ENCODE peak calls at places on chromosomes 6 and 20, in four cellular contexts. K, Q, G and H are unnamed samples.

GRCh38 chr6:91083226-91083625 is 496.4 kb upstream of the MAP3K7 start:
- DNase-seq in G (no peak), K (peak; percentile 22), Q (no peak), H (no peak)

GRCh38 chr6:1255646-1256365 is 56.1 kb upstream of the FOXQ1 start:
- DNase-seq in K (no peak), G (no peak), Q (no peak), H (no peak)

GRCh38 chr6:107601406-107601805 is 111.5 kb downstream of the SOBP start:
- DNase-seq in G (no peak), K (no peak), Q (no peak), H (no peak)

GRCh38 chr6:41680182-41680965 is 42.1 kb downstream of the MDFI start:
- DNase-seq in G (no peak), Q (no peak), K (peak; percentile 33), H (no peak)

GRCh38 chr6:13425971-13426931 is 61.1 kb downstream of the GFOD1 start:
- DNase-seq in G (peak; percentile 66), Q (no peak), K (no peak), H (no peak)

GRCh38 chr6:114997813-114998292 is 655.0 kb upstream of the HS3ST5 start:
- DNase-seq in K (no peak), Q (no peak), G (no peak), H (no peak)

GRCh38 chr6:71288228-71289038 is at the start of gene OGFRL1:
- DNase-seq in G (peak; percentile 88), K (peak; percentile 86), Q (peak; percentile 84), H (peak; percentile 90)

GRCh38 chr20:9359561-9360308 is 154.7 kb upstream of the LAMP5 start:
- DNase-seq in K (peak; percentile 60), G (no peak), Q (no peak), H (no peak)

GRCh38 chr6:30075987-30076311 is 380 bp upstream of the RNF39 start:
- DNase-seq in Q (no peak), G (no peak), K (no peak), H (peak; percentile 62)

GRCh38 chr20:63639093-63639860 is 12.4 kb upstream of the GMEB2 start:
- DNase-seq in Q (peak; percentile 61), K (no peak), G (peak; percentile 67), H (no peak)

GRCh38 chr6:30814137-30815084 is 69.9 kb upstream of the DDR1 start:
- DNase-seq in Q (no peak), K (no peak), G (no peak), H (no peak)

GRCh38 chr20:20214757-20215275 is 153.1 kb upstream of the INSM1 start:
- DNase-seq in G (no peak), K (no peak), Q (no peak), H (no peak)

GRCh38 chr6:21350917-21351316 is 242.6 kb upstream of the SOX4 start:
- DNase-seq in Q (no peak), G (no peak), K (no peak), H (no peak)

GRCh38 chr6:160005861-160006540 is 37.1 kb downstream of the IGF2R start:
- DNase-seq in G (peak; percentile 75), Q (peak; percentile 47), K (no peak), H (peak; percentile 72)

GRCh38 chr6:10033223-10033829 is 381.5 kb downstream of the TFAP2A start:
- DNase-seq in Q (no peak), G (no peak), K (peak; percentile 34), H (no peak)

GRCh38 chr6:90008908-90009501 is 114.7 kb downstream of the GJA10 start:
- DNase-seq in G (no peak), Q (no peak), K (no peak), H (no peak)

GRCh38 chr6:21987501-21987957 is 309.3 kb downstream of the PRL start:
- DNase-seq in Q (peak; percentile 53), G (peak; percentile 73), K (peak; percentile 29), H (peak; percentile 70)

GRCh38 chr20:31698803-31699718 is 23.6 kb downstream of the BCL2L1 start:
- DNase-seq in Q (no peak), K (no peak), G (peak; percentile 67), H (no peak)

GRCh38 chr6:147506704-147507114 is 1.8 kb upstream of the SAMD5 start:
- DNase-seq in Q (peak; percentile 66), K (peak; percentile 84), G (peak; percentile 84), H (peak; percentile 77)

GRCh38 chr6:116447496-116448011 is 13.6 kb upstream of the CALHM6 start:
- DNase-seq in K (no peak), G (no peak), Q (no peak), H (no peak)

GRCh38 chr20:51497542-51498467 is 44.7 kb downstream of the NFATC2 start:
- DNase-seq in G (peak; percentile 56), Q (no peak), K (no peak), H (no peak)